ENCODE peak calls at places on chromosomes 13 and 19, in four cellular contexts. D is gastrocnemius medialis, B is body of pancreas, Z is KG1. O is an unnamed sample.

GRCh38 chr19:31905980-31906948 is 439.1 kb upstream of the ZNF507 start:
- DNase-seq in D (peak; percentile 23), Z (no peak), B (no peak), O (no peak)

GRCh38 chr19:9308091-9308490 is 1.5 kb downstream of the ZNF699 start:
- DNase-seq in Z (no peak), D (no peak), B (no peak), O (no peak)

GRCh38 chr19:5903502-5904301 is at the start of gene NDUFA11:
- DNase-seq in B (peak; percentile 99), D (peak; percentile 99), Z (peak; percentile 98), O (peak; percentile 93)

GRCh38 chr13:44267966-44268365 is 105.7 kb upstream of the SERP2 start:
- DNase-seq in B (no peak), D (no peak), Z (no peak), O (no peak)

GRCh38 chr19:36605839-36606478 is 846 bp downstream of the ZNF382 start:
- DNase-seq in Z (no peak), B (no peak), D (no peak), O (no peak)

GRCh38 chr19:15379083-15379995 is at the start of gene AKAP8:
- DNase-seq in B (peak; percentile 98), D (peak; percentile 99), Z (peak; percentile 96), O (peak; percentile 93)

GRCh38 chr19:39112338-39112890 is 13.2 kb upstream of the PAK4 start:
- DNase-seq in D (peak; percentile 54), Z (no peak), B (peak; percentile 32), O (peak; percentile 88)

GRCh38 chr19:12733369-12733896 is 1.1 kb downstream of the TRIR start:
- DNase-seq in D (no peak), B (no peak), Z (peak; percentile 33), O (peak; percentile 33)

GRCh38 chr13:49020940-49021548 is 45.3 kb downstream of the FNDC3A start:
- DNase-seq in B (no peak), D (no peak), Z (no peak), O (no peak)

GRCh38 chr19:1668339-1669123 is 16.1 kb upstream of the TCF3 start:
- DNase-seq in D (no peak), Z (no peak), B (no peak), O (peak; percentile 26)

GRCh38 chr19:34867631-34868030 is 59.1 kb upstream of the ZNF30 start:
- DNase-seq in B (no peak), D (no peak), Z (no peak), O (no peak)

GRCh38 chr19:37872383-37872782 is 34.0 kb downstream of the WDR87 start:
- DNase-seq in B (no peak), Z (no peak), D (no peak), O (no peak)

GRCh38 chr19:32453736-32454135 is 48.2 kb downstream of the DPY19L3 start:
- DNase-seq in D (no peak), Z (no peak), B (no peak), O (no peak)

O was measured in Calu3.